ENCODE peak calls at places on chromosomes 11 and 22, in nine cellular contexts. One of them, this sample, is unnamed.

GRCh38 chr22:39727541-39727940 is 157.0 kb downstream of the CACNA1I start:
- DNase-seq in NCI-H1930: no peak
- DNase-seq in GM20000: no peak
- DNase-seq in GOT3: no peak
- DNase-seq in hypothalamus: no peak
- DNase-seq in neuronal stem cell: no peak
- DNase-seq in non-pigmented ciliary epithelial cell: no peak
- DNase-seq in Ammon's horn: no peak
- DNase-seq in activated effector memory CD4-positive, alpha-beta T cell treated with anti-CD3 and anti-CD28 coated beads, Interleukin-2, amount 50 U/mL, for 16 hours: no peak
- DNase-seq in this sample: no peak

GRCh38 chr22:17228725-17229126 is 9.5 kb upstream of the ADA2 start:
- DNase-seq in Ammon's horn: no peak
- DNase-seq in neuronal stem cell: no peak
- DNase-seq in non-pigmented ciliary epithelial cell: no peak
- DNase-seq in hypothalamus: no peak
- DNase-seq in activated effector memory CD4-positive, alpha-beta T cell treated with anti-CD3 and anti-CD28 coated beads, Interleukin-2, amount 50 U/mL, for 16 hours: no peak
- DNase-seq in NCI-H1930: no peak
- DNase-seq in GOT3: no peak
- DNase-seq in GM20000: no peak
- DNase-seq in this sample: no peak

GRCh38 chr11:113475160-113475761 is at the start of gene DRD2:
- DNase-seq in hypothalamus: no peak
- DNase-seq in GM20000: no peak
- DNase-seq in Ammon's horn: no peak
- DNase-seq in neuronal stem cell: peak; percentile 27
- DNase-seq in non-pigmented ciliary epithelial cell: no peak
- DNase-seq in activated effector memory CD4-positive, alpha-beta T cell treated with anti-CD3 and anti-CD28 coated beads, Interleukin-2, amount 50 U/mL, for 16 hours: no peak
- DNase-seq in GOT3: no peak
- DNase-seq in NCI-H1930: no peak
- DNase-seq in this sample: no peak

GRCh38 chr22:36258750-36259619 is 6.1 kb downstream of the APOL1 start:
- DNase-seq in NCI-H1930: no peak
- DNase-seq in activated effector memory CD4-positive, alpha-beta T cell treated with anti-CD3 and anti-CD28 coated beads, Interleukin-2, amount 50 U/mL, for 16 hours: no peak
- DNase-seq in hypothalamus: no peak
- DNase-seq in GOT3: no peak
- DNase-seq in GM20000: peak; percentile 46
- DNase-seq in Ammon's horn: no peak
- DNase-seq in non-pigmented ciliary epithelial cell: no peak
- DNase-seq in neuronal stem cell: peak; percentile 74
- DNase-seq in this sample: no peak

GRCh38 chr11:66069715-66070603 is at the start of gene PACS1:
- DNase-seq in neuronal stem cell: no peak
- DNase-seq in non-pigmented ciliary epithelial cell: no peak
- DNase-seq in activated effector memory CD4-positive, alpha-beta T cell treated with anti-CD3 and anti-CD28 coated beads, Interleukin-2, amount 50 U/mL, for 16 hours: peak; percentile 92
- DNase-seq in GM20000: peak; percentile 96
- DNase-seq in NCI-H1930: no peak
- DNase-seq in hypothalamus: no peak
- DNase-seq in GOT3: peak; percentile 30
- DNase-seq in Ammon's horn: peak; percentile 80
- DNase-seq in this sample: peak; percentile 31

GRCh38 chr11:62791501-62792192 is at the start of gene TMEM223:
- DNase-seq in GM20000: peak; percentile 92
- DNase-seq in hypothalamus: peak; percentile 54
- DNase-seq in NCI-H1930: peak; percentile 61
- DNase-seq in activated effector memory CD4-positive, alpha-beta T cell treated with anti-CD3 and anti-CD28 coated beads, Interleukin-2, amount 50 U/mL, for 16 hours: peak; percentile 97
- DNase-seq in neuronal stem cell: peak; percentile 66
- DNase-seq in GOT3: no peak
- DNase-seq in non-pigmented ciliary epithelial cell: no peak
- DNase-seq in Ammon's horn: peak; percentile 93
- DNase-seq in this sample: peak; percentile 66

GRCh38 chr11:78795862-78796261 is 221.2 kb upstream of the NARS2 start:
- DNase-seq in GOT3: no peak
- DNase-seq in neuronal stem cell: no peak
- DNase-seq in GM20000: no peak
- DNase-seq in hypothalamus: no peak
- DNase-seq in activated effector memory CD4-positive, alpha-beta T cell treated with anti-CD3 and anti-CD28 coated beads, Interleukin-2, amount 50 U/mL, for 16 hours: no peak
- DNase-seq in non-pigmented ciliary epithelial cell: no peak
- DNase-seq in NCI-H1930: no peak
- DNase-seq in Ammon's horn: no peak
- DNase-seq in this sample: no peak

GRCh38 chr11:102879801-102880200 is 5.0 kb upstream of the MMP12 start:
- DNase-seq in GM20000: no peak
- DNase-seq in Ammon's horn: peak; percentile 31
- DNase-seq in hypothalamus: no peak
- DNase-seq in non-pigmented ciliary epithelial cell: no peak
- DNase-seq in activated effector memory CD4-positive, alpha-beta T cell treated with anti-CD3 and anti-CD28 coated beads, Interleukin-2, amount 50 U/mL, for 16 hours: no peak
- DNase-seq in NCI-H1930: no peak
- DNase-seq in neuronal stem cell: no peak
- DNase-seq in GOT3: no peak
- DNase-seq in this sample: no peak

GRCh38 chr22:27286711-27287110 is 514.8 kb downstream of the MN1 start:
- DNase-seq in non-pigmented ciliary epithelial cell: no peak
- DNase-seq in NCI-H1930: no peak
- DNase-seq in Ammon's horn: no peak
- DNase-seq in neuronal stem cell: no peak
- DNase-seq in GOT3: no peak
- DNase-seq in hypothalamus: no peak
- DNase-seq in GM20000: no peak
- DNase-seq in activated effector memory CD4-positive, alpha-beta T cell treated with anti-CD3 and anti-CD28 coated beads, Interleukin-2, amount 50 U/mL, for 16 hours: no peak
- DNase-seq in this sample: no peak

GRCh38 chr22:46066691-46067090 is 83.6 kb upstream of the PPARA start:
- DNase-seq in activated effector memory CD4-positive, alpha-beta T cell treated with anti-CD3 and anti-CD28 coated beads, Interleukin-2, amount 50 U/mL, for 16 hours: peak; percentile 9
- DNase-seq in GOT3: no peak
- DNase-seq in NCI-H1930: no peak
- DNase-seq in GM20000: no peak
- DNase-seq in neuronal stem cell: no peak
- DNase-seq in hypothalamus: no peak
- DNase-seq in non-pigmented ciliary epithelial cell: no peak
- DNase-seq in Ammon's horn: no peak
- DNase-seq in this sample: no peak

GRCh38 chr11:115279831-115280761 is 224.1 kb downstream of the CADM1 start:
- DNase-seq in activated effector memory CD4-positive, alpha-beta T cell treated with anti-CD3 and anti-CD28 coated beads, Interleukin-2, amount 50 U/mL, for 16 hours: no peak
- DNase-seq in Ammon's horn: no peak
- DNase-seq in neuronal stem cell: no peak
- DNase-seq in non-pigmented ciliary epithelial cell: no peak
- DNase-seq in NCI-H1930: no peak
- DNase-seq in hypothalamus: no peak
- DNase-seq in GOT3: no peak
- DNase-seq in GM20000: no peak
- DNase-seq in this sample: no peak

GRCh38 chr22:45197606-45198462 is 34.1 kb downstream of the NUP50 start:
- DNase-seq in non-pigmented ciliary epithelial cell: no peak
- DNase-seq in GOT3: no peak
- DNase-seq in NCI-H1930: no peak
- DNase-seq in activated effector memory CD4-positive, alpha-beta T cell treated with anti-CD3 and anti-CD28 coated beads, Interleukin-2, amount 50 U/mL, for 16 hours: no peak
- DNase-seq in GM20000: peak; percentile 14
- DNase-seq in neuronal stem cell: no peak
- DNase-seq in Ammon's horn: no peak
- DNase-seq in hypothalamus: no peak
- DNase-seq in this sample: no peak

GRCh38 chr11:130804306-130805077 is 111.8 kb downstream of the SNX19 start:
- DNase-seq in activated effector memory CD4-positive, alpha-beta T cell treated with anti-CD3 and anti-CD28 coated beads, Interleukin-2, amount 50 U/mL, for 16 hours: no peak
- DNase-seq in GOT3: no peak
- DNase-seq in Ammon's horn: no peak
- DNase-seq in GM20000: no peak
- DNase-seq in hypothalamus: no peak
- DNase-seq in NCI-H1930: no peak
- DNase-seq in neuronal stem cell: no peak
- DNase-seq in non-pigmented ciliary epithelial cell: no peak
- DNase-seq in this sample: no peak

GRCh38 chr11:75499423-75500305 is 26.1 kb downstream of the GDPD5 start:
- DNase-seq in GOT3: peak; percentile 11
- DNase-seq in activated effector memory CD4-positive, alpha-beta T cell treated with anti-CD3 and anti-CD28 coated beads, Interleukin-2, amount 50 U/mL, for 16 hours: no peak
- DNase-seq in Ammon's horn: no peak
- DNase-seq in NCI-H1930: no peak
- DNase-seq in GM20000: no peak
- DNase-seq in neuronal stem cell: no peak
- DNase-seq in non-pigmented ciliary epithelial cell: peak; percentile 85
- DNase-seq in hypothalamus: no peak
- DNase-seq in this sample: no peak

GRCh38 chr11:120385110-120385509 is 48.9 kb downstream of the ARHGEF12 start:
- DNase-seq in neuronal stem cell: no peak
- DNase-seq in non-pigmented ciliary epithelial cell: no peak
- DNase-seq in hypothalamus: no peak
- DNase-seq in NCI-H1930: no peak
- DNase-seq in GM20000: no peak
- DNase-seq in GOT3: no peak
- DNase-seq in Ammon's horn: peak; percentile 14
- DNase-seq in activated effector memory CD4-positive, alpha-beta T cell treated with anti-CD3 and anti-CD28 coated beads, Interleukin-2, amount 50 U/mL, for 16 hours: no peak
- DNase-seq in this sample: no peak

GRCh38 chr11:116980136-116980793 is 118.0 kb downstream of the SIK3 start:
- DNase-seq in hypothalamus: no peak
- DNase-seq in neuronal stem cell: no peak
- DNase-seq in NCI-H1930: no peak
- DNase-seq in GM20000: peak; percentile 58
- DNase-seq in non-pigmented ciliary epithelial cell: no peak
- DNase-seq in GOT3: no peak
- DNase-seq in Ammon's horn: no peak
- DNase-seq in activated effector memory CD4-positive, alpha-beta T cell treated with anti-CD3 and anti-CD28 coated beads, Interleukin-2, amount 50 U/mL, for 16 hours: no peak
- DNase-seq in this sample: no peak

GRCh38 chr11:44104472-44105294 is 9.2 kb downstream of the EXT2 start:
- DNase-seq in neuronal stem cell: no peak
- DNase-seq in activated effector memory CD4-positive, alpha-beta T cell treated with anti-CD3 and anti-CD28 coated beads, Interleukin-2, amount 50 U/mL, for 16 hours: no peak
- DNase-seq in GM20000: no peak
- DNase-seq in GOT3: no peak
- DNase-seq in non-pigmented ciliary epithelial cell: no peak
- DNase-seq in Ammon's horn: no peak
- DNase-seq in NCI-H1930: no peak
- DNase-seq in hypothalamus: no peak
- DNase-seq in this sample: no peak

GRCh38 chr11:20208622-20209090 is 48.4 kb upstream of the DBX1 start:
- DNase-seq in Ammon's horn: no peak
- DNase-seq in activated effector memory CD4-positive, alpha-beta T cell treated with anti-CD3 and anti-CD28 coated beads, Interleukin-2, amount 50 U/mL, for 16 hours: no peak
- DNase-seq in GOT3: no peak
- DNase-seq in neuronal stem cell: peak; percentile 87
- DNase-seq in GM20000: no peak
- DNase-seq in hypothalamus: no peak
- DNase-seq in non-pigmented ciliary epithelial cell: no peak
- DNase-seq in NCI-H1930: no peak
- DNase-seq in this sample: no peak

GRCh38 chr22:37484115-37485005 is 1.8 kb downstream of the MFNG start:
- DNase-seq in Ammon's horn: peak; percentile 73
- DNase-seq in non-pigmented ciliary epithelial cell: no peak
- DNase-seq in NCI-H1930: no peak
- DNase-seq in GM20000: peak; percentile 85
- DNase-seq in neuronal stem cell: no peak
- DNase-seq in activated effector memory CD4-positive, alpha-beta T cell treated with anti-CD3 and anti-CD28 coated beads, Interleukin-2, amount 50 U/mL, for 16 hours: peak; percentile 92
- DNase-seq in hypothalamus: no peak
- DNase-seq in GOT3: no peak
- DNase-seq in this sample: peak; percentile 75

GRCh38 chr22:38504731-38505594 is 1.1 kb downstream of the DDX17 start:
- DNase-seq in GOT3: no peak
- DNase-seq in non-pigmented ciliary epithelial cell: no peak
- DNase-seq in Ammon's horn: no peak
- DNase-seq in hypothalamus: no peak
- DNase-seq in NCI-H1930: no peak
- DNase-seq in GM20000: peak; percentile 53
- DNase-seq in activated effector memory CD4-positive, alpha-beta T cell treated with anti-CD3 and anti-CD28 coated beads, Interleukin-2, amount 50 U/mL, for 16 hours: peak; percentile 84
- DNase-seq in neuronal stem cell: peak; percentile 27
- DNase-seq in this sample: peak; percentile 27

GRCh38 chr11:94880216-94880615 is 93.1 kb downstream of the CWC15 start:
- DNase-seq in activated effector memory CD4-positive, alpha-beta T cell treated with anti-CD3 and anti-CD28 coated beads, Interleukin-2, amount 50 U/mL, for 16 hours: no peak
- DNase-seq in hypothalamus: no peak
- DNase-seq in neuronal stem cell: no peak
- DNase-seq in GOT3: no peak
- DNase-seq in GM20000: no peak
- DNase-seq in Ammon's horn: no peak
- DNase-seq in NCI-H1930: no peak
- DNase-seq in non-pigmented ciliary epithelial cell: no peak
- DNase-seq in this sample: no peak

GRCh38 chr11:114073506-114074381 is 14.2 kb downstream of the ZBTB16 start:
- DNase-seq in hypothalamus: no peak
- DNase-seq in NCI-H1930: no peak
- DNase-seq in neuronal stem cell: no peak
- DNase-seq in activated effector memory CD4-positive, alpha-beta T cell treated with anti-CD3 and anti-CD28 coated beads, Interleukin-2, amount 50 U/mL, for 16 hours: no peak
- DNase-seq in non-pigmented ciliary epithelial cell: no peak
- DNase-seq in GOT3: no peak
- DNase-seq in GM20000: no peak
- DNase-seq in Ammon's horn: no peak
- DNase-seq in this sample: no peak

GRCh38 chr11:82523141-82523540 is 210.5 kb downstream of the FAM181B start:
- DNase-seq in NCI-H1930: no peak
- DNase-seq in GM20000: no peak
- DNase-seq in non-pigmented ciliary epithelial cell: no peak
- DNase-seq in Ammon's horn: peak; percentile 79
- DNase-seq in activated effector memory CD4-positive, alpha-beta T cell treated with anti-CD3 and anti-CD28 coated beads, Interleukin-2, amount 50 U/mL, for 16 hours: no peak
- DNase-seq in neuronal stem cell: peak; percentile 11
- DNase-seq in GOT3: no peak
- DNase-seq in hypothalamus: no peak
- DNase-seq in this sample: no peak

GRCh38 chr22:17120281-17120680 is 879 bp downstream of the TMEM121B start:
- DNase-seq in NCI-H1930: no peak
- DNase-seq in hypothalamus: no peak
- DNase-seq in GM20000: peak; percentile 86
- DNase-seq in Ammon's horn: no peak
- DNase-seq in GOT3: no peak
- DNase-seq in activated effector memory CD4-positive, alpha-beta T cell treated with anti-CD3 and anti-CD28 coated beads, Interleukin-2, amount 50 U/mL, for 16 hours: peak; percentile 82
- DNase-seq in neuronal stem cell: peak; percentile 77
- DNase-seq in non-pigmented ciliary epithelial cell: no peak
- DNase-seq in this sample: peak; percentile 32

GRCh38 chr11:102868359-102868758 is 6.4 kb downstream of the MMP12 start:
- DNase-seq in Ammon's horn: no peak
- DNase-seq in activated effector memory CD4-positive, alpha-beta T cell treated with anti-CD3 and anti-CD28 coated beads, Interleukin-2, amount 50 U/mL, for 16 hours: no peak
- DNase-seq in non-pigmented ciliary epithelial cell: no peak
- DNase-seq in GOT3: no peak
- DNase-seq in GM20000: no peak
- DNase-seq in neuronal stem cell: no peak
- DNase-seq in hypothalamus: no peak
- DNase-seq in NCI-H1930: no peak
- DNase-seq in this sample: no peak

GRCh38 chr11:3154001-3154599 is 11.0 kb downstream of the OSBPL5 start:
- DNase-seq in Ammon's horn: no peak
- DNase-seq in GM20000: no peak
- DNase-seq in hypothalamus: no peak
- DNase-seq in non-pigmented ciliary epithelial cell: no peak
- DNase-seq in neuronal stem cell: no peak
- DNase-seq in GOT3: no peak
- DNase-seq in NCI-H1930: no peak
- DNase-seq in activated effector memory CD4-positive, alpha-beta T cell treated with anti-CD3 and anti-CD28 coated beads, Interleukin-2, amount 50 U/mL, for 16 hours: no peak
- DNase-seq in this sample: no peak

GRCh38 chr22:42114721-42115120 is 15.9 kb downstream of the CYP2D6 start:
- DNase-seq in activated effector memory CD4-positive, alpha-beta T cell treated with anti-CD3 and anti-CD28 coated beads, Interleukin-2, amount 50 U/mL, for 16 hours: no peak
- DNase-seq in Ammon's horn: no peak
- DNase-seq in GM20000: no peak
- DNase-seq in GOT3: no peak
- DNase-seq in NCI-H1930: no peak
- DNase-seq in neuronal stem cell: no peak
- DNase-seq in hypothalamus: no peak
- DNase-seq in non-pigmented ciliary epithelial cell: no peak
- DNase-seq in this sample: peak; percentile 47

GRCh38 chr11:36586543-36586942 is 7.8 kb upstream of the IFTAP start:
- DNase-seq in NCI-H1930: no peak
- DNase-seq in GM20000: no peak
- DNase-seq in non-pigmented ciliary epithelial cell: no peak
- DNase-seq in activated effector memory CD4-positive, alpha-beta T cell treated with anti-CD3 and anti-CD28 coated beads, Interleukin-2, amount 50 U/mL, for 16 hours: no peak
- DNase-seq in Ammon's horn: no peak
- DNase-seq in hypothalamus: no peak
- DNase-seq in GOT3: no peak
- DNase-seq in neuronal stem cell: no peak
- DNase-seq in this sample: no peak

GRCh38 chr11:69054397-69055211 is 5.9 kb downstream of the TPCN2 start:
- DNase-seq in Ammon's horn: no peak
- DNase-seq in activated effector memory CD4-positive, alpha-beta T cell treated with anti-CD3 and anti-CD28 coated beads, Interleukin-2, amount 50 U/mL, for 16 hours: no peak
- DNase-seq in neuronal stem cell: no peak
- DNase-seq in GM20000: no peak
- DNase-seq in non-pigmented ciliary epithelial cell: no peak
- DNase-seq in GOT3: no peak
- DNase-seq in NCI-H1930: no peak
- DNase-seq in hypothalamus: no peak
- DNase-seq in this sample: no peak

GRCh38 chr11:61000426-61000825 is 28.9 kb downstream of the CD6 start:
- DNase-seq in activated effector memory CD4-positive, alpha-beta T cell treated with anti-CD3 and anti-CD28 coated beads, Interleukin-2, amount 50 U/mL, for 16 hours: no peak
- DNase-seq in neuronal stem cell: no peak
- DNase-seq in NCI-H1930: no peak
- DNase-seq in hypothalamus: no peak
- DNase-seq in GM20000: no peak
- DNase-seq in non-pigmented ciliary epithelial cell: no peak
- DNase-seq in Ammon's horn: no peak
- DNase-seq in GOT3: no peak
- DNase-seq in this sample: no peak